ENCODE peak calls at places on chromosomes 12 and 14, in four cellular contexts. One of them, this sample, is unnamed.

GRCh38 chr12:124653169-124653931 is 85.9 kb upstream of the NCOR2 start:
- DNase-seq in RKO: no peak
- DNase-seq in fibroblast of pulmonary artery: no peak
- DNase-seq in NCI-H1048: no peak
- DNase-seq in this sample: peak; percentile 46

GRCh38 chr12:54306925-54307731 is 6.3 kb upstream of the NFE2 start:
- DNase-seq in fibroblast of pulmonary artery: peak; percentile 82
- DNase-seq in RKO: no peak
- DNase-seq in NCI-H1048: no peak
- DNase-seq in this sample: peak; percentile 79

GRCh38 chr14:96280104-96280503 is 24.1 kb downstream of the BDKRB1 start:
- DNase-seq in NCI-H1048: no peak
- DNase-seq in fibroblast of pulmonary artery: no peak
- DNase-seq in RKO: no peak
- DNase-seq in this sample: no peak

GRCh38 chr14:34701808-34702207 is 12.6 kb downstream of the CFL2 start:
- DNase-seq in NCI-H1048: no peak
- DNase-seq in fibroblast of pulmonary artery: no peak
- DNase-seq in RKO: no peak
- DNase-seq in this sample: no peak

GRCh38 chr14:101032433-101032832 is 128.9 kb upstream of the RTL1 start:
- DNase-seq in NCI-H1048: no peak
- DNase-seq in fibroblast of pulmonary artery: no peak
- DNase-seq in RKO: no peak
- DNase-seq in this sample: no peak

GRCh38 chr12:56684745-56685369 is 3.2 kb downstream of the PTGES3 start:
- DNase-seq in NCI-H1048: no peak
- DNase-seq in fibroblast of pulmonary artery: no peak
- DNase-seq in RKO: no peak
- DNase-seq in this sample: no peak

GRCh38 chr14:71242237-71242748 is 335.0 kb downstream of the PCNX1 start:
- DNase-seq in NCI-H1048: no peak
- DNase-seq in fibroblast of pulmonary artery: peak; percentile 54
- DNase-seq in RKO: no peak
- DNase-seq in this sample: no peak

GRCh38 chr12:131280426-131280825 is 326.7 kb downstream of the ADGRD1 start:
- DNase-seq in NCI-H1048: no peak
- DNase-seq in RKO: no peak
- DNase-seq in fibroblast of pulmonary artery: no peak
- DNase-seq in this sample: no peak

GRCh38 chr12:132393245-132393795 is 63.9 kb upstream of the GALNT9 start:
- DNase-seq in NCI-H1048: no peak
- DNase-seq in RKO: no peak
- DNase-seq in fibroblast of pulmonary artery: no peak
- DNase-seq in this sample: no peak